ENCODE peak calls at places on chromosomes 16 and 17, in nine cellular contexts. E, J, M, C, F, V, Q, P and L are unnamed samples.

GRCh38 chr16:3188925-3189825 is 1.2 kb downstream of the OR1F1 start:
- DNase-seq in C (peak), Q (peak), P (peak), J (no peak), F (no peak), V (no peak), M (peak), E (no peak), L (peak)

GRCh38 chr17:33509331-33509730 is 216.2 kb upstream of the ASIC2 start:
- DNase-seq in P (no peak), C (no peak), V (no peak), Q (no peak), F (no peak), J (no peak), E (no peak), M (no peak), L (peak)

GRCh38 chr17:596763-597644 is 117.6 kb downstream of the VPS53 start:
- DNase-seq in P (peak), F (no peak), C (peak), V (no peak), M (peak), E (peak), J (peak), Q (no peak), L (peak)

GRCh38 chr17:65453204-65453931 is 108.1 kb downstream of the AXIN2 start:
- DNase-seq in V (no peak), Q (no peak), E (no peak), F (no peak), M (no peak), P (no peak), C (no peak), J (no peak), L (no peak)

GRCh38 chr17:77875051-77875780 is 83.3 kb upstream of the TNRC6C start:
- DNase-seq in P (peak), Q (no peak), J (no peak), F (no peak), M (peak), C (peak), V (no peak), E (no peak), L (no peak)

GRCh38 chr17:34755371-34755770 is 176.0 kb downstream of the TMEM132E start:
- DNase-seq in V (no peak), Q (no peak), C (no peak), J (no peak), F (no peak), M (no peak), P (no peak), E (no peak), L (no peak)

GRCh38 chr17:55301521-55302406 is 37.0 kb downstream of the HLF start:
- DNase-seq in F (no peak), V (no peak), M (no peak), C (peak), P (no peak), E (no peak), J (no peak), Q (no peak), L (no peak)

GRCh38 chr17:50533720-50534148 is 1.2 kb downstream of the EPN3 start:
- DNase-seq in P (peak), V (no peak), M (no peak), J (no peak), F (peak), C (peak), Q (no peak), E (no peak), L (peak)

GRCh38 chr17:48575673-48576478 is 2.3 kb downstream of the HOXB4 start:
- DNase-seq in C (no peak), M (no peak), V (no peak), J (no peak), Q (no peak), P (no peak), E (no peak), F (no peak), L (no peak)

GRCh38 chr17:6862822-6863221 is 31.3 kb upstream of the TEKT1 start:
- DNase-seq in C (no peak), V (no peak), M (no peak), J (no peak), F (no peak), P (no peak), Q (no peak), E (no peak), L (no peak)

GRCh38 chr17:27570578-27570914 is 60.4 kb upstream of the LGALS9 start:
- DNase-seq in F (no peak), P (no peak), Q (no peak), M (no peak), V (no peak), C (no peak), J (no peak), E (no peak), L (no peak)

GRCh38 chr17:339193-340061 is 13.2 kb downstream of the RPH3AL start:
- DNase-seq in F (no peak), M (no peak), E (no peak), V (no peak), C (no peak), Q (no peak), P (no peak), J (no peak), L (no peak)

GRCh38 chr17:74446551-74447500 is 14.9 kb downstream of the GPRC5C start:
- DNase-seq in C (peak), P (peak), E (no peak), M (no peak), J (no peak), F (no peak), Q (no peak), V (no peak), L (peak)

GRCh38 chr17:63698886-63699637 is 863 bp downstream of the LIMD2 start:
- DNase-seq in E (no peak), P (peak), M (no peak), F (peak), V (peak), C (peak), J (no peak), Q (no peak), L (no peak)

GRCh38 chr17:7001562-7001961 is 5.7 kb downstream of the ALOX12 start:
- DNase-seq in Q (no peak), F (no peak), V (no peak), M (no peak), P (peak), C (peak), E (no peak), J (no peak), L (peak)

GRCh38 chr17:73899839-73900238 is 255.6 kb upstream of the SDK2 start:
- DNase-seq in V (no peak), P (no peak), C (no peak), J (no peak), F (no peak), E (no peak), Q (no peak), M (no peak), L (no peak)